ENCODE peak calls at places on chromosomes 6 and 20, in six cellular contexts. U is right lobe of liver, M is cardiac muscle cell, D is GM23338, W is uterus, Z is psoas muscle. O is an unnamed sample.

GRCh38 chr6:3919130-3919628 is 70.0 kb downstream of the FAM50B start:
- DNase-seq in D (no peak), M (peak; percentile 49), Z (peak; percentile 83), U (no peak), W (no peak), O (no peak)

GRCh38 chr20:10093087-10093591 is 58.4 kb downstream of the ANKEF1 start:
- DNase-seq in M (no peak), W (no peak), U (no peak), D (no peak), Z (no peak), O (no peak)

GRCh38 chr20:7516631-7517051 is 423.6 kb downstream of the HAO1 start:
- DNase-seq in U (peak; percentile 30), D (no peak), Z (no peak), W (no peak), M (no peak), O (no peak)

GRCh38 chr20:53642196-53643030 is 48.8 kb upstream of the ZNF217 start:
- DNase-seq in U (peak; percentile 56), D (peak; percentile 44), W (no peak), Z (no peak), M (peak; percentile 54), O (no peak)

GRCh38 chr6:37688088-37688850 is 9.4 kb downstream of the MDGA1 start:
- DNase-seq in W (no peak), D (no peak), U (no peak), M (no peak), Z (no peak), O (no peak)

GRCh38 chr20:47061549-47061948 is 166.9 kb downstream of the EYA2 start:
- DNase-seq in Z (no peak), W (no peak), M (no peak), D (no peak), U (no peak), O (no peak)

GRCh38 chr6:12261502-12261901 is 28.7 kb upstream of the EDN1 start:
- DNase-seq in Z (no peak), D (no peak), M (no peak), W (no peak), U (no peak), O (no peak)

GRCh38 chr6:87724994-87725811 is 23.2 kb upstream of the AKIRIN2 start:
- DNase-seq in W (no peak), U (no peak), D (no peak), Z (no peak), M (no peak), O (no peak)

GRCh38 chr6:3957321-3957720 is 108.1 kb downstream of the FAM50B start:
- DNase-seq in Z (no peak), M (no peak), D (no peak), W (no peak), U (no peak), O (no peak)

GRCh38 chr20:44644384-44645131 is 6.9 kb downstream of the ADA start:
- DNase-seq in U (no peak), D (no peak), W (no peak), M (no peak), Z (no peak), O (no peak)

GRCh38 chr20:53068241-53068640 is 96.1 kb downstream of the TSHZ2 start:
- DNase-seq in Z (no peak), W (no peak), M (no peak), D (no peak), U (no peak), O (no peak)

GRCh38 chr6:137487181-137487910 is 6.8 kb downstream of the OLIG3 start:
- DNase-seq in M (no peak), U (no peak), Z (no peak), W (no peak), D (peak; percentile 57), O (no peak)

GRCh38 chr6:15512126-15512525 is 150.7 kb downstream of the DTNBP1 start:
- DNase-seq in D (no peak), Z (no peak), M (peak; percentile 17), U (no peak), W (no peak), O (no peak)
- TF ChIP-seq CTCF in D (peak; percentile 41), Z (peak; percentile 40), M (peak; percentile 13), U (no peak), W (no peak), O (peak; percentile 25)

GRCh38 chr20:31901615-31902014 is 31.2 kb downstream of the TTLL9 start:
- DNase-seq in D (no peak), U (no peak), M (no peak), Z (no peak), W (no peak), O (no peak)
- TF ChIP-seq CTCF in D (no peak), U (no peak), M (no peak), Z (no peak), W (no peak), O (no peak)

DNA sequence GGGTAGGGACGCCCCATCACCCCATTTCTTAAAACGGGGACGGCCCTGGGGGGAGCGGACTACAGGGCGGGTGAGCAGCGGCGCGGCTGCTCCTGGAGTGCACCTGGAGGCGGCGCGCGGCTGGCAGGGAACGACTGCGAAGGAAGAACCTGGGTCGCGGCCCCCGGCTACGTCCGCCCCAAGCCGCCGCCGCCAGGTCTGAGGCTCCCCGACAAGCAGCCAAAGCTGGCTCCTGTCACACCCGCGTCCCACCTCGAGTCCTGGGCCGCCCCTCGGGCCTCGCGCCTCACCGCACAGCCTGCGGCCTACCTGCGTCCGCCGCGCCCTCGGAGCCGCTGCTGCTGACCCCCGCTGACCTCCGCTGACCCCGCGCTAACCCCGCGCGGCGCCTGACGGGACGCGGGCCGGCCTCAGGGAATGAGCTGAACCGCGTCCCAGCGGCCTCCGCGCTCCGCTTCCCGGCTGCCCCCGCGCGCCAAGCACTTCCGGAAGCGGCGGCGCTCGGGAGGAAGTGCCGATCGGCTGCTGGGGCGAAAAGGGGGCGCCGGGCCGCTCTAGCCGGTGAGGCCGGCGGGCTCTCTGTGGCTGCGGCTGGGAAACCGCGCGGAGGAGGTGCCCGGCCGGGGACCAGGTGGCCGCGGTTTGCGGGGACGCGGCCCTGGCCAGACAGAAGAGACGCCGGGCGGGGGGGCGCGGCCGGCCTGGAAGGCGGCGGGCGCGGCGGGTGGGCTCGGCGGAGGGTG is at the start of the genes ARFRP1 and ZGPAT:
- DNase-seq in U (peak; percentile 93), M (peak; percentile 95), W (peak; percentile 90), Z (peak; percentile 95), D (peak; percentile 96), O (peak; percentile 83)
- TF ChIP-seq CTCF in U (no peak), M (no peak), W (no peak), Z (no peak), D (no peak), O (no peak)

DNA sequence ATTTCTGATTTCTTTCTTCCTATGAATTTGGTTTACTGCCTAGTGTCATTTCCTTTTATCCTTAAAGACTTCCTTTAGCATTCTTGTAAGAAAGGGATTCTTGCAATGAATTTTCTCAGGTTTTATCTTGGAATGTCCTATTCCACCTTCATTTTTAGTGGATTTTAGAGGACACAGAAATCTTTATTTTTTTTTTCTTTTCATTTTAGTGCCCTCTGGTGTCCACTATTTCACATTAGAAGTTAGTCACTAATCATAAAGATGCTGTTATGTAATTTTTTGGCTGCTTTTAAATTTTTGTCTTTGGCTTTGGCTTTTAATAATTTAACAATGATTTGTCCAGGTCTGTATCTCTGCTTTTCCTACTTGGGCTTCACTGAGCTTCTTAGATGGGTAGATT is 28.1 kb downstream of the LMBRD1 start:
- DNase-seq in U (no peak), Z (no peak), D (no peak), W (no peak), M (no peak), O (no peak)
- TF ChIP-seq CTCF in U (peak; percentile 19), Z (no peak), D (no peak), W (no peak), M (peak; percentile 20), O (peak; percentile 52)

DNA sequence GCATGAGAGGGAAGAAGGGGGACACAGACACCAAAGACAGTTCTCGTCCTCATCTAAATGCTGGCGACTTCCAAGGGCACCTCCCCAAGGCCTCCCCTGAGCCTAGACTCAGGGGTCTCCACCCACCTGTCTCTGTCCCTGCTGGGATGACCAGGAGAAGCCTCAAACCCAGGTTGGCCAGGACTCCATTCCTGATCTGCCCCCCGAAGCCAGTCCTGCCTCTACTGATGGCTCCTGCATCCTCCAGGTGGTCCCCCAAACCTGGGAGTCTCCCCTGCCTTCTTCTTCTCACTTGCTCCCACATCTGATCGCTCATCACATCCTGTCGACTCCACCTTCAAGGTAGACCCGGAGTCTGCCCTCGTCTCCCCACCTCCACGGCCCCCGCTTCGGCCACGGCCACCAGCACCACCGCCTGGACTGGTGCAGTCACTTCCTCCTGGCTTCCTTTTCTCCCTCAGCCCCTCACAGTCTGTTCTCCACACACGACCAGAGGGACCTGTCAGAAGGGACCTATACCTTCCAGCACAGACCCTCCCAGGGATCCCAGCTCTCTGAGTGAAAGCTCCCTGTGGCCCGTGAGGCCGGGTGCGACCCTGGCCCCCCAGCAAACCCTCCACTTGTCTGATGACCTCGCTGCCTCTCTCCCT is 92.1 kb downstream of the CEBPB start:
- DNase-seq in D (no peak), M (no peak), W (no peak), U (peak; percentile 26), Z (no peak), O (no peak)
- TF ChIP-seq CTCF in D (peak; percentile 14), M (no peak), W (no peak), U (no peak), Z (no peak), O (no peak)

DNA sequence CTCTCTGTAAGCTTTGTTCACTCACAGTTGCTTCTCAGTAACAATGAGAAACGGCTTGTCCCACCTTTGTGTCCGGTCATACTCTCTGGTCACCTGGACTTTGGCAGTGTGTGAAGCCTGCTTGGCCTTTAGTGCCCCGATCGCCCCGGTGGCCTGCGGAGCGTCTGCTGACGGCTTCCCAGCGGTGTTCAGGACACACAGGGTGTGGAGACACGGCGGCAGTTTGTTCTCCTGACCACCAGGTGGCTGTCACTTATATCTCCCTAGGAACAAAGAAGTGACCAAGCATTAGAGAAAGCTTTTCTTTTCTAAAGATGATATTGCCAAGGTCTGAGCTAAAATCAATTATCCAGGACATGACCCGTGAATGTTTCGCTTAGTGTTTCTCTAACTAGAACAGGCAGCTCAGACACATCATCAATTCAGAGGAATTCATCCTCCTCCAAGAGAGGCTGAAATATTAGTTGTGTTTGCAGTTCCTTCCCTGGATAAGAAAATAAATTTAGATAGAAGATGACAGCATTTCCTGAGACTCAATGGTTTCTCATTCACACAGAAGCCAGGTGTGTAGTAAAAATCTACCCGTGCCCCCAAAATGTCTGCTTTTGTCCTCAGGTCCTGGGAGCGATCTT is 167.4 kb upstream of the THBS2 start:
- DNase-seq in M (peak; percentile 71), D (peak; percentile 57), W (no peak), Z (no peak), U (peak; percentile 73), O (peak; percentile 34)
- TF ChIP-seq CTCF in M (peak; percentile 59), D (peak; percentile 56), W (peak; percentile 24), Z (peak; percentile 39), U (peak; percentile 57), O (peak; percentile 69)

O was measured in neural crest cell.